ENCODE peak calls at places on chromosomes 5 and 9, in six cellular contexts. A is lung, N is WERI-Rb-1, L is A549, O is H9, E is choroid plexus epithelial cell. V is an unnamed sample.

GRCh38 chr9:26324787-26325186 is 567.8 kb downstream of the CAAP1 start:
- DNase-seq in A (no peak), N (no peak), L (no peak), O (no peak), E (no peak), V (no peak)

GRCh38 chr5:140833993-140834392 is at the start of gene PCDHA7:
- DNase-seq in A (no peak), N (no peak), L (peak), O (no peak), E (no peak), V (no peak)

GRCh38 chr9:127370147-127370579 is 26.8 kb upstream of the SLC2A8 start:
- DNase-seq in A (no peak), N (no peak), L (no peak), O (no peak), E (no peak), V (no peak)

GRCh38 chr5:127851964-127852363 is 148.8 kb downstream of the CCDC192 start:
- DNase-seq in A (no peak), N (no peak), L (no peak), O (no peak), E (no peak), V (no peak)

GRCh38 chr5:7396169-7397004 is 449 bp downstream of the ADCY2 start:
- DNase-seq in A (no peak), N (no peak), L (no peak), O (no peak), E (peak), V (peak)

GRCh38 chr5:80541392-80541791 is 28.7 kb downstream of the ANKRD34B start:
- DNase-seq in A (no peak), N (no peak), L (no peak), O (no peak), E (peak), V (no peak)

GRCh38 chr5:74382864-74383618 is 257.5 kb downstream of the ENC1 start:
- DNase-seq in A (no peak), N (peak), L (no peak), O (no peak), E (peak), V (peak)

GRCh38 chr5:40521108-40521785 is 158.5 kb upstream of the PTGER4 start:
- DNase-seq in A (no peak), N (no peak), L (no peak), O (no peak), E (no peak), V (no peak)

GRCh38 chr9:129422843-129423700 is 197.8 kb downstream of the C9orf50 start:
- DNase-seq in A (no peak), N (peak), L (no peak), O (peak), E (peak), V (no peak)

GRCh38 chr5:36442796-36443195 is 141.1 kb upstream of the RANBP3L start:
- DNase-seq in A (no peak), N (no peak), L (no peak), O (no peak), E (peak), V (no peak)

GRCh38 chr5:181187500-181188213 is 17.3 kb downstream of the TRIM7 start:
- DNase-seq in A (peak), N (peak), L (peak), O (peak), E (peak), V (peak)

GRCh38 chr5:139708877-139709586 is 60.9 kb downstream of the CXXC5 start:
- DNase-seq in A (peak), N (peak), L (peak), O (no peak), E (peak), V (peak)

GRCh38 chr9:29211681-29212589 is 1638.7 kb upstream of the C9orf72 start:
- DNase-seq in A (peak), N (peak), L (peak), O (peak), E (peak), V (peak)

GRCh38 chr5:103793595-103794182 is 231.1 kb upstream of the NUDT12 start:
- DNase-seq in A (no peak), N (no peak), L (no peak), O (no peak), E (no peak), V (no peak)

GRCh38 chr9:14193338-14193980 is 120.5 kb downstream of the NFIB start:
- DNase-seq in A (no peak), N (no peak), L (no peak), O (no peak), E (no peak), V (no peak)

GRCh38 chr9:16626577-16627130 is 243.8 kb downstream of the BNC2 start:
- DNase-seq in A (no peak), N (peak), L (peak), O (peak), E (peak), V (peak)

GRCh38 chr5:64147849-64148441 is 17.7 kb upstream of the RNF180 start:
- DNase-seq in A (peak), N (peak), L (peak), O (peak), E (peak), V (peak)

GRCh38 chr9:98970532-98971041 is 26.9 kb downstream of the COL15A1 start:
- DNase-seq in A (no peak), N (no peak), L (no peak), O (no peak), E (no peak), V (no peak)

GRCh38 chr9:6428940-6429889 is 16.2 kb downstream of the UHRF2 start:
- DNase-seq in A (no peak), N (no peak), L (no peak), O (no peak), E (peak), V (no peak)

DNA sequence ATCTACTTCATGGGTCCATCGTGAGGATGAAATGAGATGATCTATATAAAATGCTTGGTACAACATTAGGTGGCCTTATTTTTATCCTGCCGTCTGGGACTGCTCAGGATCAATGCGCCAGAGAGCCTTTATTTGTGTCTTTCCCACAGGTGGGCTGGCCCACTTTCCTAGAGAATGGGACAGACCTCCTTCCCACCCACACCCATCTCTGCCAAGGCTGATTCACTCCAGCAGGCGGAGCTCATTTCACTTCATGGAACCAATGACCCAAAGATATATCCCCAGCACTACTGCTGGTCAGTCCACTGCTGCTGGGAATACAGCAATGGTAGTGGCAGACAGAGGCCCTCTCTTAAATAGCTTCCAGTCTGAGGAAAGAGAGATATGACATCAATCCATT is 35.7 kb downstream of the TGFBI start:
- DNase-seq in A (no peak), N (peak), L (no peak), O (peak), E (no peak), V (no peak)
- TF ChIP-seq CTCF in A (no peak), N (peak), L (no peak), O (peak), E (peak), V (no peak)

DNA sequence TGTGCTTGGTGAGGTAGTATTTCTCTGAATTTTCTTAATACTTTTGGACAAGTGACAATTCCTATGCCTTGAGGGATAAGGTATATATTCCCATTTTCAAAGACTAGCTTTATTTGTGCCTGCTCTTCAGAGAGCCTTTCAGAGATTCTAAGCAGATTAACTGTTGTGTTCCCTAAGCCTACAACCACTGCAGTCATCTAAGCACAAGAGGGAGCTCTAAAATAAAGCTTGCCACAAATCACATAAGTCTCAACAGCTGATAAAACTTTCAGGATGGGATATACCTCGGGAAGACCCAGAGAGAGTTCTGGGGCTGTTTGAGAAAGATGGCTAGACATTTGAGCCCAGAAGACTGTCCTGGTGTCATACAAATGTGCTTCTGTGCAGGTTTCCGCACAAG is 157.3 kb downstream of the CYLC2 start:
- DNase-seq in A (no peak), N (peak), L (no peak), O (no peak), E (peak), V (no peak)
- TF ChIP-seq CTCF in A (no peak), N (peak), L (no peak), O (peak), E (no peak), V (no peak)

GRCh38 chr9:114246558-114246957 is 76.3 kb upstream of the ORM1 start:
- DNase-seq in A (no peak), N (no peak), L (no peak), O (no peak), E (no peak), V (no peak)

GRCh38 chr9:114240216-114240615 is 82.7 kb upstream of the ORM1 start:
- DNase-seq in A (no peak), N (no peak), L (no peak), O (no peak), E (no peak), V (no peak)

GRCh38 chr9:114244570-114244969 is 78.3 kb upstream of the ORM1 start:
- DNase-seq in A (no peak), N (no peak), L (no peak), O (no peak), E (no peak), V (no peak)

GRCh38 chr9:114240647-114241558 is 82.0 kb upstream of the ORM1 start:
- DNase-seq in A (no peak), N (no peak), L (no peak), O (no peak), E (no peak), V (no peak)

GRCh38 chr9:114243240-114243639 is 79.7 kb upstream of the ORM1 start:
- DNase-seq in A (no peak), N (no peak), L (no peak), O (no peak), E (no peak), V (no peak)
- TF ChIP-seq CTCF in A (no peak), N (no peak), L (no peak), O (no peak), E (no peak), V (no peak)

GRCh38 chr9:83598487-83598886 is 24.5 kb upstream of the IDNK start:
- DNase-seq in A (no peak), N (no peak), L (no peak), O (no peak), E (peak), V (no peak)

GRCh38 chr9:83599071-83599470 is 23.9 kb upstream of the IDNK start:
- DNase-seq in A (no peak), N (no peak), L (no peak), O (no peak), E (no peak), V (no peak)

GRCh38 chr9:83601463-83601862 is 21.5 kb upstream of the IDNK start:
- DNase-seq in A (no peak), N (no peak), L (no peak), O (no peak), E (no peak), V (no peak)

GRCh38 chr9:83596899-83597504 is 25.9 kb upstream of the IDNK start:
- DNase-seq in A (no peak), N (peak), L (peak), O (peak), E (peak), V (peak)
- TF ChIP-seq CTCF in A (peak), N (peak), L (peak), O (peak), E (peak), V (peak)

DNA sequence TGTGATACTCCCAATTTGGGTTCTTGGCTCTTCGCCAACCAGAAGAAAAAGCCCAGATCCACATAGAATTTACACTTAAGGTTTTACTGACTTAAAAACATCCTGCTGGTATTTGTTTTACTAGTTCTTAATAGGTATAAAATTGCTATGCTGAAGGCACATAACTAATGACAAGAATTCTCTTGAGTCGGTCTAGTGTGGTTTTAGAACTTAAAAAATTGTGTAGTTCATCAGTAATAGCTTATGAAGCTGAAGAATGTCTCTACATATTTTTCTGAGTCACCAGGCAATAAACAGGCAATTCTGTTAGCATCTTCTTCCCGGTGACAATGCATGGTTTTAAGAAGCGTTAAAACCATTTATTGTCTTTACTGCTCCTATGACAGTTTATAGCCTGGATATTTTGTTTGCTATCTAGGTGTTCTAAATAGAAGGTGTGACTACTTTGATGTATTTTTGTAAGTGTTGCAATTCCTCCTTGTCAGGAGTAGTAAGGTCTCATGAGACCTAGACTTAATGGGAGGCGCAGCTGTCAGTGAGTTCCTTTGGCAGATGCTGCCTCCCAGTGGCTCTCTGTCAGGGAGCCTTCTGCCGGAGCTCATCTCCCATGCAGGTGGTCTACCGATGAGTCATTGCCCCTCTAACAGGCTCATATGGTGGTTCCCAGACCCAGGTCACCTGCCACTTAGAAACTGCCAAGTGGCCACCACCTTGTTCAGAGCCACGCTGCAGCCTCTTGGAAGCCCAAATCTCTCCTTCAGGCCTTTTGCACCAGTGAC is 173.8 kb downstream of the MAST4 start:
- DNase-seq in A (no peak), N (peak), L (peak), O (peak), E (peak), V (peak)
- TF ChIP-seq CTCF in A (no peak), N (peak), L (no peak), O (peak), E (peak), V (peak)

GRCh38 chr5:61412344-61412743 is 80.3 kb downstream of the ZSWIM6 start:
- DNase-seq in A (no peak), N (no peak), L (no peak), O (no peak), E (no peak), V (no peak)
- TF ChIP-seq CTCF in A (no peak), N (no peak), L (no peak), O (no peak), E (no peak), V (no peak)

GRCh38 chr5:170411100-170411499 is 21.9 kb upstream of the KCNMB1 start:
- DNase-seq in A (no peak), N (no peak), L (no peak), O (no peak), E (no peak), V (no peak)
- TF ChIP-seq CTCF in A (no peak), N (no peak), L (peak), O (peak), E (no peak), V (no peak)

V was measured in nephron progenitor cell.